ENCODE peak calls at places on chromosomes 3 and 15, in four cellular contexts. E is spleen, I is stomach, A is coronary artery. T is an unnamed sample.

GRCh38 chr15:52124270-52124878 is 11.8 kb upstream of the BCL2L10 start:
- DNase-seq in E (no peak), I (no peak), A (no peak), T (no peak)

GRCh38 chr3:152658977-152659376 is 176.0 kb upstream of the P2RY1 start:
- DNase-seq in E (no peak), I (no peak), A (no peak), T (no peak)

GRCh38 chr3:88189361-88189810 is 39.6 kb downstream of the C3orf38 start:
- DNase-seq in E (no peak), I (no peak), A (no peak), T (no peak)

GRCh38 chr15:35566991-35567390 is 21.0 kb upstream of the DPH6 start:
- DNase-seq in E (no peak), I (no peak), A (no peak), T (no peak)

GRCh38 chr3:152405915-152406802 is 137.4 kb downstream of the MBNL1 start:
- DNase-seq in E (no peak), I (no peak), A (no peak), T (no peak)

GRCh38 chr3:128072454-128073184 is 20.4 kb downstream of the SEC61A1 start:
- DNase-seq in E (peak), I (peak), A (peak), T (no peak)

GRCh38 chr3:37661615-37662306 is 199.9 kb upstream of the CTDSPL start:
- DNase-seq in E (no peak), I (no peak), A (peak), T (no peak)

GRCh38 chr3:11390411-11391171 is 118.4 kb downstream of the ATG7 start:
- DNase-seq in E (no peak), I (no peak), A (no peak), T (no peak)

GRCh38 chr3:129727707-129728106 is 121.2 kb upstream of the PLXND1 start:
- DNase-seq in E (no peak), I (no peak), A (no peak), T (no peak)

GRCh38 chr15:71138473-71138872 is 23.2 kb downstream of the THSD4 start:
- DNase-seq in E (no peak), I (no peak), A (no peak), T (no peak)

GRCh38 chr3:195718477-195718984 is 2.2 kb upstream of the MUC20 start:
- DNase-seq in E (no peak), I (no peak), A (no peak), T (no peak)

GRCh38 chr15:83092309-83092976 is 15.0 kb upstream of the TM6SF1 start:
- DNase-seq in E (no peak), I (peak), A (no peak), T (no peak)

GRCh38 chr3:66856555-66856954 is 141.6 kb upstream of the KBTBD8 start:
- DNase-seq in E (no peak), I (no peak), A (no peak), T (no peak)

GRCh38 chr15:40130118-40130517 is 21.4 kb upstream of the BMF start:
- DNase-seq in E (no peak), I (no peak), A (no peak), T (no peak)
- H3K4me3 ChIP-seq in E (no peak), I (no peak), A (no peak), T (no peak)

GRCh38 chr3:123318374-123318773 is 116.6 kb downstream of the SEC22A start:
- DNase-seq in E (peak), I (no peak), A (no peak), T (no peak)
- TF ChIP-seq CTCF in E (no peak), I (no peak), A (no peak), T (no peak)

DNA sequence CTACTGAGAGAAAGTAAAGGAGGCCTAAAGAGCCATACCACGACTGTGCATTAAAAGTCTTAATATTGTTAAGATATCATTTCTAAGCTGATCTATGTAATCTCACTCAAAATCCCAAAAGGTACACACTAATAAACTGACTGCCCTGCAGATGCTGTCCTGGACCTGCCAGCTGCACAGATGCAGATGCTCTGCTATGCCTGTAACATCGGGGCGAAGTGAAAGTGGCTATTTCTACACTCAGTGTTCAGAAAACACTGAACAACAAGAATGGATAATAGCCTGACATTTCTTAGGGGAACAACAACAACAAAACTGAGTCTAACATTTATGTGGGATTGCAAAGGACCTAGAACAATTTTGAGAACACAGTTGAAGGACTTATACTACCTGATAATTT is 31.9 kb downstream of the RAD18 start:
- DNase-seq in E (no peak), I (no peak), A (no peak), T (no peak)
- H3K4me3 ChIP-seq in E (no peak), I (no peak), A (no peak), T (no peak)

GRCh38 chr3:177134811-177135210 is 62.5 kb downstream of the TBL1XR1 start:
- DNase-seq in E (no peak), I (no peak), A (no peak), T (no peak)
- TF ChIP-seq CTCF in E (no peak), I (no peak), A (no peak), T (no peak)

DNA sequence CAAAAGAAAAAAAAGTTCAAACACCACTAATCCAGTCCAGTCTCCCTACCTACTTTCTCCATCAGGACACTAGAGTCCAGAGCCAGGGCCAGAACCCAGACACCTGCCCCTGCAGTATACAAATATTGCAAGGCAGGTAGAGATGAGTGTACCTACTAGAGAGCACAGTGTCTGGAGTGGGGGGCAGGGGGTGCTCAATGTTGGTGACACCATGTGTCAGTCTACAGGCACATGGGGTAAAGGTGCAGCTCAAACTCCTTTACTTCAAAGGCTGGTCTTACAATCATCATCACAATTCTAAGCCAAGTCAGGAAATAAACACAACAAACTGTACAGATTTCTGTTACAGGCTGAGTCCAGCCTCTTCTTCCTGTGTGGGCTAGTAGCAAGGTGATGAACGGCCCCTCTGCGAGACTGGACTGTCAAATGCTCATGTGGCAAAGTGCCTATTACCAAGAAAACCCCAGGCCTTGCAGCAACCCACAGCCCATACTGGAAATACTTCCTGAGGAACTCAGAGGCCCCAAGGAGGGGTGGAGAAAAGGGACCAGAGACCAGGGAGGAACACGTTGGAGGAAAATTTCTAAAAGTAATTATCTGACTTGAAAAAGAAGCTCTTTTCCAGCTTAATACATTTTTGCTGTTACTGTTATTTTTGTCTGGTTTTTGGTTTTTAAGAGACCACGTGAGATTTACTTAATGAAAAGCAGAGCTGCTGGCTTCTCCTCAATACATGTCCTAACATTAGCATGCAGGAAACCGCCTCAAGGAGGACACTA is 29.7 kb downstream of the TBC1D2B start:
- DNase-seq in E (no peak), I (no peak), A (no peak), T (no peak)
- H3K4me3 ChIP-seq in E (no peak), I (no peak), A (no peak), T (no peak)

DNA sequence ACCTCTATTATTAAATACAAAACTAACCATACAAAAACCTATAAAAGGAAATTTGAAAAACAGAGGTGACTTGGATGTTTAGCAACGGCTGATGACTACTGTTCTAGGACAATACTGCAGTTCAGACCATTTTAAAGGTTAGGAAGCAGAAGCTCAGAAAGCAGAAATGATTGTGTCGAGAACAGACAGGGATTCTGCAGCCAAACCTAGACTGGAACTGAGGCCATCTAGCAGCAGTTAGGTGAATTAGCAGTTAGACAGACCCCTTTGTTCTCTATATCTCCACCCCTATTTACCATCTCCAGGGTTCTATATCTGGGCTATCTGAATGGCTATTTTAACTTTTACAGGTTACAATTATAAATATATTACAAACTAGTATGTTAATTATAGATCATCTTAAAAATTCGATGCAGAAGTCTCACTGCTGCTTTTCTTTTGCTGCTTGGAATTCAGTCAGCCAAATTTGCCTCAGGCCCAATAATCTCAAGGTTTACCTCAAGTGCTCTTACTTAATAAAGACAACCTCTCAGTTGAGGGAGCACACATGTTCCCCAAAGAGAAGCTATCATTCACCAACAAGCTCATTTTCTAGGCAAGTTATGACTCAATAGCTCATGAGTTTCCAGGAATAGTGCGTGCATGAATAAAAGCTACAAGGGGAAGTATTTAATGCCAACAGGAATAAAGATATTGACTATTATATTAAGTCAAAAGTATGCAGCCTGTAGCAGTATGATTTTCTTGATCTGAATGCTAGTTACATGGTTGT is 9.3 kb upstream of the IL1RAP start:
- DNase-seq in E (no peak), I (no peak), A (no peak), T (no peak)
- TF ChIP-seq CTCF in E (no peak), I (no peak), A (no peak), T (peak)

GRCh38 chr3:62876064-62876463 is 848 bp upstream of the CADPS start:
- DNase-seq in E (no peak), I (no peak), A (no peak), T (no peak)
- H3K4me3 ChIP-seq in E (no peak), I (peak), A (peak), T (no peak)

GRCh38 chr15:57462391-57462790 is 86.1 kb downstream of the CGNL1 start:
- DNase-seq in E (no peak), I (no peak), A (no peak), T (no peak)
- TF ChIP-seq CTCF in E (no peak), I (no peak), A (no peak), T (peak)

T was measured in epithelial cell of proximal tubule.